ENCODE peak calls at places on chromosomes 5 and 9, in eight cellular contexts. A is uterus; P is prostate gland; R is LNCaP clone FGC; H is mucosa of descending colon; G is heart right ventricle; U is CD8-positive, alpha-beta T cell; K is DND-41. Z is an unnamed sample.

GRCh38 chr9:114460513-114461225 is 44.6 kb downstream of the WHRN start:
- DNase-seq in P (no peak), R (no peak), G (no peak), A (no peak), H (no peak), U (no peak), K (no peak), Z (no peak)

GRCh38 chr5:34022131-34022705 is 14.4 kb upstream of the AMACR start:
- DNase-seq in K (peak), R (no peak), A (no peak), P (no peak), G (no peak), U (no peak), H (no peak), Z (no peak)

GRCh38 chr9:117414906-117415583 is at the start of gene ASTN2:
- DNase-seq in R (no peak), P (peak), K (no peak), H (no peak), U (no peak), G (no peak), A (no peak), Z (no peak)

GRCh38 chr9:127805620-127806019 is 2.9 kb downstream of the FPGS start:
- DNase-seq in U (peak), G (no peak), R (no peak), H (peak), P (no peak), A (no peak), K (peak), Z (no peak)

GRCh38 chr9:101508203-101508602 is 25.4 kb upstream of the RNF20 start:
- DNase-seq in H (no peak), P (no peak), R (no peak), G (no peak), K (no peak), U (no peak), A (no peak), Z (peak)

GRCh38 chr5:25892251-25892650 is 1146.1 kb downstream of the CDH9 start:
- DNase-seq in R (no peak), H (no peak), G (no peak), A (no peak), K (no peak), P (no peak), U (no peak), Z (no peak)

GRCh38 chr5:112388739-112389138 is 30.3 kb downstream of the EPB41L4A start:
- DNase-seq in U (no peak), P (no peak), G (no peak), K (no peak), A (no peak), H (no peak), R (no peak), Z (no peak)

GRCh38 chr5:135723451-135723850 is 111.0 kb upstream of the SLC25A48 start:
- DNase-seq in K (no peak), H (no peak), R (no peak), A (no peak), G (no peak), U (no peak), P (no peak), Z (no peak)

GRCh38 chr5:125967576-125967975 is 455.6 kb upstream of the GRAMD2B start:
- DNase-seq in P (no peak), U (no peak), K (no peak), R (no peak), G (no peak), A (no peak), H (no peak), Z (no peak)

GRCh38 chr5:169548315-169548714 is 35.3 kb upstream of the SPDL1 start:
- DNase-seq in H (no peak), P (peak), A (no peak), R (peak), U (no peak), K (no peak), G (no peak), Z (peak)

GRCh38 chr9:123695391-123695790 is 234.5 kb downstream of the DENND1A start:
- DNase-seq in P (no peak), R (no peak), G (no peak), H (no peak), U (no peak), A (no peak), K (no peak), Z (no peak)

GRCh38 chr5:37628876-37629275 is 211.0 kb downstream of the GDNF start:
- DNase-seq in H (no peak), G (no peak), U (no peak), A (no peak), K (no peak), R (no peak), P (no peak), Z (no peak)

GRCh38 chr5:106940986-106941385 is 729.8 kb downstream of the EFNA5 start:
- DNase-seq in P (no peak), A (no peak), U (no peak), H (peak), K (no peak), R (peak), G (no peak), Z (peak)

GRCh38 chr9:98986866-98987653 is 43.4 kb downstream of the COL15A1 start:
- DNase-seq in R (no peak), G (peak), H (no peak), U (no peak), A (peak), P (no peak), K (no peak), Z (no peak)

GRCh38 chr5:142701673-142702311 is 15.9 kb upstream of the FGF1 start:
- DNase-seq in K (no peak), U (no peak), H (no peak), P (no peak), G (no peak), A (no peak), R (no peak), Z (no peak)

GRCh38 chr9:93600504-93600903 is 24.1 kb downstream of the PHF2 start:
- DNase-seq in H (peak), A (no peak), R (no peak), K (peak), P (no peak), U (no peak), G (no peak), Z (no peak)

GRCh38 chr9:38651400-38652042 is 31.1 kb upstream of the ANKRD18A start:
- DNase-seq in K (no peak), G (no peak), P (no peak), U (no peak), H (no peak), R (no peak), A (no peak), Z (no peak)

GRCh38 chr5:108079754-108080153 is 302.1 kb downstream of the FBXL17 start:
- DNase-seq in R (no peak), P (no peak), U (no peak), H (no peak), A (no peak), K (no peak), G (no peak), Z (no peak)

GRCh38 chr5:131209506-131210191 is 38.9 kb downstream of the LYRM7 start:
- DNase-seq in H (peak), G (no peak), A (no peak), K (peak), P (no peak), U (peak), R (no peak), Z (no peak)

GRCh38 chr5:148973455-148973854 is 89.4 kb downstream of the SH3TC2 start:
- DNase-seq in A (no peak), K (no peak), U (no peak), H (no peak), P (no peak), R (no peak), G (no peak), Z (no peak)
- H3K4me3 ChIP-seq in A (no peak), K (no peak), U (no peak), H (no peak), P (no peak), R (no peak), G (no peak), Z (no peak)

GRCh38 chr5:43038523-43038989 is 1.6 kb downstream of the ANXA2R start:
- DNase-seq in R (no peak), P (no peak), G (no peak), U (peak), K (peak), H (no peak), A (no peak), Z (no peak)

GRCh38 chr5:43036856-43037711 is 3.0 kb downstream of the ANXA2R start:
- DNase-seq in K (no peak), R (no peak), A (no peak), H (peak), G (peak), U (no peak), P (no peak), Z (no peak)

GRCh38 chr5:43036409-43036808 is 3.7 kb downstream of the ANXA2R start:
- DNase-seq in G (no peak), U (no peak), K (no peak), P (no peak), A (no peak), R (no peak), H (no peak), Z (no peak)

GRCh38 chr5:43039115-43039467 is 1.0 kb downstream of the ANXA2R start:
- DNase-seq in R (no peak), U (no peak), P (no peak), G (no peak), K (no peak), H (no peak), A (no peak), Z (no peak)

DNA sequence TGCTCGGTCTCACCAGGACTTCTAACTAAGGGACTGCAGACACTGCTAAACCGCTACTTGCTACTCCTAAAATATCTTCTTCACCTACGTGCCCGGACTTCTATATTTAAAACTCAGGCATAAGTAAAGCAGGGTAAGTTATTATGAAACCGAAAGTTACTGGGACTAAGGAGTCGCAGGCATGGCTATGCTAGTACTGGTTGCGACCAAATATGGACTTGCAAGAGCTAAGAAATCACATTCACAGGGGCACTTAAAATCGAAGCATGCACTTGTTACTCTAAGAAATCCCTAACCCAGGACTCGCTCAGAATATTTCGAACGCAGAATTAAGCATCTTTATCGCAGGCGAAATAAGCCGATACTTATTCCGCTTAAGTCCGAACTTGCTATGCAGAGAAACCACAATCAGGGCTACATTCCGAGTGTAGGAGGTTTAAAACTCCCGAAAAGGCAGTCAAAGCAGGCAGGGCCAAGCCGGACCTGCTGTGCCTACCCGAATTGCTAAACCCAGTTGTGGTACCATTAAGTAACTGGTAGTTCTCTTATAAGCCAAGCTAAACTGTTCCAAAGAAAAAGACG is 2.1 kb downstream of the ANXA2R start:
- DNase-seq in H (peak), R (no peak), P (no peak), K (peak), U (peak), A (no peak), G (peak), Z (no peak)
- H3K4me3 ChIP-seq in H (no peak), R (no peak), P (no peak), K (peak), U (peak), A (peak), G (peak), Z (peak)

GRCh38 chr9:73133921-73134407 is 17.7 kb upstream of the ANXA1 start:
- DNase-seq in P (peak), G (no peak), R (no peak), H (no peak), U (no peak), A (no peak), K (no peak), Z (peak)
- H3K4me3 ChIP-seq in P (no peak), G (no peak), R (no peak), H (no peak), U (no peak), A (no peak), K (no peak), Z (no peak)

GRCh38 chr5:129461816-129462396 is 1.8 kb downstream of the ADAMTS19 start:
- DNase-seq in H (no peak), P (no peak), K (no peak), A (no peak), U (no peak), R (no peak), G (no peak), Z (no peak)
- H3K4me3 ChIP-seq in H (no peak), P (peak), K (no peak), A (peak), U (no peak), R (no peak), G (peak), Z (no peak)

GRCh38 chr9:1047605-1048235 is 2.4 kb upstream of the DMRT2 start:
- DNase-seq in P (no peak), U (no peak), G (no peak), R (no peak), H (peak), K (no peak), A (no peak), Z (no peak)

GRCh38 chr9:1044643-1045042 is 5.5 kb upstream of the DMRT2 start:
- DNase-seq in K (no peak), H (peak), A (peak), G (no peak), P (no peak), R (no peak), U (no peak), Z (no peak)

GRCh38 chr9:1046639-1047604 is 3.2 kb upstream of the DMRT2 start:
- DNase-seq in G (no peak), H (no peak), A (no peak), K (no peak), U (no peak), P (no peak), R (no peak), Z (no peak)

DNA sequence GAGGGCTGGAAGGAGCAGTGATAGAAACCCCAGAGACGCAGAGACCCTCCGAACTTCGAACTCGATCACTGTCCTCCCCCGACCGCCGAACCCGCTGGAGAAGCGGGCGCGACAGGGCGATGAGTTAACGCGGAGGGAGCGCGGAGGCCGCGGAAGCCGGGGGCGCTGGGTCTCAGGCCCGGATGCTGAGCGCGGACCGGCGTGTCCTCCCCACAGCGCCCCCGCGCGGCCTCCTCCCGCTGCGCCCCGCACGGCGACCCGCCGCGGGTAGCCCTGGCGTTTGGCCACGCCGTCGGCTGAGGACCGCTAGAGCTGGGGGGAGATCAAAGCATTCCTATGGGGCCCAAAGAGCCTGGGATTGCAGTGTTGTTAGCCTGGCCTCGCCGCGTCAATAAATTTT is 7.7 kb upstream of the DMRT2 start:
- DNase-seq in G (no peak), R (no peak), K (no peak), H (peak), A (no peak), P (no peak), U (no peak), Z (no peak)
- H3K4me3 ChIP-seq in G (peak), R (no peak), K (no peak), H (no peak), A (no peak), P (no peak), U (no peak), Z (no peak)

DNA sequence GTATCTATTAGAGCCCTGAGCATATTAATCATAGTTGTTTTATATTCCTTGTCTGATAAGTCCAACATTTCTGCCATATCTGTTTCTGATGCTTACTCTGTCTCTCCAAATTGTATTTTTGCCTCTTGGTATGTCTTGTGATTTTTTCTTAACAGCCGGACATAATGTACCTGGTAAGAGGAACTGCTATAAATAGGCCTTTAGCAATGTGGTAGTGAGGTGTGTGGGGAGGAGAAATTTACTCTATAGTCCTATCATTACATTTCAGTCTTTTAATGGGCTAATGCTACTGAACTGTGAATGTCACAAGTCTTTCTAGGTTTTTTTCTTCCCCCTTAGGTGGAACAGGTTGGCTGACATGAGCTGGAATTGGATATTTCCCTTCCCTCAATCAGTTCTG is 176.1 kb upstream of the FGF10 start:
- DNase-seq in K (no peak), A (no peak), G (no peak), P (no peak), H (no peak), U (no peak), R (no peak), Z (no peak)
- H3K4me3 ChIP-seq in K (no peak), A (no peak), G (no peak), P (no peak), H (no peak), U (no peak), R (no peak), Z (no peak)

DNA sequence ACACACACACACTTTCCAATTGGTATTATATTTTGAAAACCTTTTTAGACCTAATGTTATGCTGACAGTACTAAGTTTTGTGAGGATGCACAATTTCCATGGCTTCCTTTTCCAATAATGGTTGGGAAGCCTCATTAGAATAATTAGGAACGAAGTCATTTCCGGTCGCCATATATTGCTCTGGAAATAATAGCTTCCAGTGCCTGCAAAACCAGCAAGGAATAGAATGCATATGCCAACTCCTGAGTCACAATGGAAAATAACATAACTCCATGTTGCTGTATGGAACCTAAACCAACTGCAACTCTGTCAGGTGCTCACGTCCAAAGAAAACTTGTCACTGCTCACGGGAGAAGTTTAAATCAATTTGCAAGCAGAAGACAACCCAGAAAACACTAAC is 222.0 kb downstream of the EBF1 start:
- DNase-seq in K (no peak), H (no peak), U (no peak), A (no peak), R (no peak), G (no peak), P (no peak), Z (no peak)
- H3K4me3 ChIP-seq in K (no peak), H (no peak), U (no peak), A (no peak), R (no peak), G (no peak), P (no peak), Z (no peak)

GRCh38 chr5:181060924-181061323 is 20.9 kb downstream of the BTNL9 start:
- DNase-seq in G (no peak), H (no peak), K (no peak), U (no peak), R (no peak), P (no peak), A (no peak), Z (no peak)

GRCh38 chr5:181063514-181063913 is 23.4 kb downstream of the BTNL9 start:
- DNase-seq in P (no peak), K (no peak), H (no peak), R (no peak), G (no peak), U (no peak), A (no peak), Z (no peak)

GRCh38 chr5:181064987-181065386 is 24.9 kb downstream of the BTNL9 start:
- DNase-seq in P (no peak), H (no peak), R (no peak), K (no peak), U (no peak), A (no peak), G (no peak), Z (no peak)

GRCh38 chr5:181061645-181062044 is 21.6 kb downstream of the BTNL9 start:
- DNase-seq in P (no peak), K (no peak), U (no peak), H (no peak), R (no peak), G (no peak), A (no peak), Z (no peak)

DNA sequence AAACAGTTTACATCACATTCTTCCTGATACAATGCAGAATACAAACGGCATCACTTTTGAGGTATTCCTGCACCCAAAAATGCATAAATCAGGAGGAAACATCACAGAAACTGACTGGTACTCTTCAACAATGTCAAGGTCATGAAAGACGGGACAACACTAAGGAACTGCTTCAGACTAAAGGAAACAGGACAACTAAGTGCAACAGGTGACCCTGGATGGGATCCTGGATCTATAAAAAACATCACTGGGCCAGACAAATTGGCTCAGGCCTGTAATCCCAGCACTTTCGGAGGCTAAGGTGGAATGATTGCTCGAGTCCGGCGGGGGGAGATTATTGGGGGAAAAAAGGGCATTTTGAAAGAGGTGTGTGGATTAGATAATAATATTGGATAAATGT is 22.6 kb downstream of the BTNL9 start:
- DNase-seq in K (no peak), U (no peak), P (no peak), R (no peak), A (no peak), G (no peak), H (no peak), Z (no peak)
- H3K4me3 ChIP-seq in K (no peak), U (no peak), P (no peak), R (no peak), A (no peak), G (no peak), H (no peak), Z (no peak)

GRCh38 chr9:22216730-22217160 is 207.6 kb upstream of the CDKN2B start:
- DNase-seq in K (no peak), U (no peak), A (no peak), H (no peak), P (no peak), R (no peak), G (no peak), Z (peak)
- H3K4me3 ChIP-seq in K (no peak), U (no peak), A (no peak), H (no peak), P (no peak), R (no peak), G (no peak), Z (no peak)